ENCODE peak calls at places on chromosome 4, in six cellular contexts. L is CD4-positive, alpha-beta T cell; G is SK-N-SH; I is naive thymus-derived CD4-positive, alpha-beta T cell; J is activated CD8-positive, alpha-beta memory T cell treated with anti-CD3 and anti-CD28 coated beads for 4 hours; M is Peyer's patch. P is an unnamed sample.

GRCh38 chr4:7384929-7385890 is 49.5 kb downstream of the PSAPL1 start:
- DNase-seq in L (no peak), G (peak), I (no peak), J (no peak), M (no peak), P (no peak)

GRCh38 chr4:166538491-166539005 is 665.5 kb downstream of the TLL1 start:
- DNase-seq in L (no peak), G (no peak), I (no peak), J (no peak), M (no peak), P (no peak)

GRCh38 chr4:105060628-105061027 is 86.0 kb upstream of the TET2 start:
- DNase-seq in L (no peak), G (no peak), I (no peak), J (no peak), M (no peak), P (peak)

GRCh38 chr4:173272987-173273386 is 61.2 kb downstream of the HMGB2 start:
- DNase-seq in L (no peak), G (no peak), I (no peak), J (no peak), M (no peak), P (no peak)

GRCh38 chr4:99205104-99205979 is 13.7 kb downstream of the ADH6 start:
- DNase-seq in L (no peak), G (no peak), I (no peak), J (no peak), M (no peak), P (no peak)

GRCh38 chr4:184655889-184656869 is 6.6 kb downstream of the PRIMPOL start:
- DNase-seq in L (no peak), G (no peak), I (no peak), J (no peak), M (no peak), P (no peak)

GRCh38 chr4:102343964-102344519 is 1.2 kb downstream of the SLC39A8 start:
- DNase-seq in L (no peak), G (no peak), I (no peak), J (no peak), M (no peak), P (no peak)

GRCh38 chr4:119025440-119025839 is 110.2 kb upstream of the MYOZ2 start:
- DNase-seq in L (no peak), G (no peak), I (no peak), J (no peak), M (no peak), P (no peak)

GRCh38 chr4:38387348-38387747 is 276.7 kb upstream of the KLF3 start:
- DNase-seq in L (no peak), G (peak), I (no peak), J (no peak), M (no peak), P (no peak)

GRCh38 chr4:182090186-182090585 is 153.0 kb upstream of the TENM3 start:
- DNase-seq in L (no peak), G (peak), I (no peak), J (no peak), M (no peak), P (no peak)

GRCh38 chr4:94673961-94674360 is 83.8 kb upstream of the BMPR1B start:
- DNase-seq in L (no peak), G (no peak), I (no peak), J (no peak), M (no peak), P (no peak)

GRCh38 chr4:128810331-128810870 is 901 bp downstream of the JADE1 start:
- DNase-seq in L (no peak), G (peak), I (peak), J (no peak), M (peak), P (peak)

GRCh38 chr4:791866-792630 is 33.9 kb downstream of the CPLX1 start:
- DNase-seq in L (peak), G (no peak), I (peak), J (no peak), M (no peak), P (no peak)